ENCODE peak calls at places on chromosomes 16 and 17, in four cellular contexts. Z, Y, L and D are unnamed samples.

GRCh38 chr16:51657844-51658243 is 506.8 kb upstream of the SALL1 start:
- DNase-seq in Z (no peak), Y (no peak), L (no peak), D (no peak)

GRCh38 chr17:30597776-30598288 is 120.6 kb downstream of the GOSR1 start:
- DNase-seq in Z (no peak), Y (no peak), L (no peak), D (no peak)

GRCh38 chr17:74393323-74393942 is 26.1 kb downstream of the GPR142 start:
- DNase-seq in Z (no peak), Y (no peak), L (no peak), D (no peak)

GRCh38 chr17:77451894-77452852 is 311.4 kb downstream of the SEC14L1 start:
- DNase-seq in Z (no peak), Y (peak), L (peak), D (peak)

GRCh38 chr16:68732068-68732680 is 4.9 kb upstream of the CDH1 start:
- DNase-seq in Z (peak), Y (peak), L (no peak), D (peak)

GRCh38 chr16:4494746-4495490 is 18.7 kb downstream of the HMOX2 start:
- DNase-seq in Z (peak), Y (peak), L (peak), D (peak)

GRCh38 chr16:440627-441026 is 15.2 kb downstream of the RAB11FIP3 start:
- DNase-seq in Z (no peak), Y (no peak), L (no peak), D (no peak)

GRCh38 chr16:27701381-27701780 is 151.4 kb downstream of the KATNIP start:
- DNase-seq in Z (no peak), Y (no peak), L (no peak), D (no peak)

GRCh38 chr17:79929257-79930076 is 90.2 kb upstream of the CBX4 start:
- DNase-seq in Z (no peak), Y (no peak), L (no peak), D (no peak)

GRCh38 chr17:13671771-13672170 is 70.0 kb upstream of the HS3ST3A1 start:
- DNase-seq in Z (no peak), Y (peak), L (no peak), D (peak)

GRCh38 chr17:7307686-7308624 is 527 bp downstream of the EIF5A start:
- DNase-seq in Z (no peak), Y (no peak), L (peak), D (peak)

GRCh38 chr17:57130708-57131461 is 45.8 kb downstream of the AKAP1 start:
- DNase-seq in Z (peak), Y (peak), L (peak), D (peak)

GRCh38 chr17:6940186-6940649 is 55.6 kb upstream of the ALOX12 start:
- DNase-seq in Z (no peak), Y (no peak), L (no peak), D (no peak)

GRCh38 chr17:29004081-29004692 is 1.6 kb downstream of the SEZ6 start:
- DNase-seq in Z (no peak), Y (no peak), L (peak), D (no peak)

GRCh38 chr17:44636562-44636961 is 19.7 kb upstream of the MEIOC start:
- DNase-seq in Z (peak), Y (peak), L (peak), D (peak)

GRCh38 chr16:56817938-56818337 is 47.1 kb upstream of the SLC12A3 start:
- DNase-seq in Z (no peak), Y (no peak), L (no peak), D (no peak)

GRCh38 chr16:50694206-50694605 is 800 bp downstream of the NOD2 start:
- DNase-seq in Z (no peak), Y (no peak), L (no peak), D (no peak)

GRCh38 chr17:58875261-58875660 is 119.6 kb downstream of the PPM1E start:
- DNase-seq in Z (no peak), Y (no peak), L (no peak), D (no peak)

GRCh38 chr17:44398692-44399691 is 9.5 kb upstream of the ITGA2B start:
- DNase-seq in Z (no peak), Y (no peak), L (no peak), D (no peak)

GRCh38 chr17:1630662-1631061 is 2.0 kb upstream of the SLC43A2 start:
- DNase-seq in Z (no peak), Y (no peak), L (no peak), D (no peak)

GRCh38 chr17:71188811-71189492 is 931.9 kb upstream of the SOX9 start:
- DNase-seq in Z (peak), Y (peak), L (peak), D (peak)